ENCODE peak calls at places on chromosomes 6 and 20, in five cellular contexts. B is hypothalamus; K is NCI-H1436 treated with DMSO at 0.1 percent for 48 hours; S is stimulated activated CD4-positive, alpha-beta T cell treated with anti-CD3 and anti-CD28 coated beads, TNF-alpha, amount 100 ng/mL, for 1 hour; F is keratinocyte. I is an unnamed sample.

GRCh38 chr6:106692112-106692822 is 62.9 kb downstream of the QRSL1 start:
- DNase-seq in B (peak), F (no peak), K (no peak), S (no peak), I (no peak)

GRCh38 chr6:6972456-6972855 is 135.3 kb upstream of the RREB1 start:
- DNase-seq in K (no peak), S (no peak), F (peak), B (no peak), I (no peak)

GRCh38 chr6:2558098-2558770 is 192.5 kb downstream of the MYLK4 start:
- DNase-seq in S (no peak), K (no peak), F (no peak), B (no peak), I (no peak)

GRCh38 chr6:7124631-7125030 is 16.9 kb downstream of the RREB1 start:
- DNase-seq in F (no peak), K (no peak), B (no peak), S (no peak), I (no peak)

GRCh38 chr20:61173966-61174725 is 77.9 kb upstream of the CDH4 start:
- DNase-seq in K (no peak), B (no peak), S (no peak), F (peak), I (no peak)

GRCh38 chr6:87722831-87723726 is 21.0 kb upstream of the AKIRIN2 start:
- DNase-seq in S (no peak), F (peak), B (peak), K (no peak), I (no peak)

GRCh38 chr6:112710710-112711109 is 363.6 kb downstream of the RFPL4B start:
- DNase-seq in K (no peak), F (no peak), B (no peak), S (no peak), I (no peak)

GRCh38 chr6:56690519-56691200 is 48.0 kb upstream of the DST start:
- DNase-seq in K (no peak), S (no peak), F (no peak), B (no peak), I (no peak)

GRCh38 chr20:61527626-61528025 is 275.6 kb downstream of the CDH4 start:
- DNase-seq in S (no peak), F (no peak), K (no peak), B (no peak), I (no peak)

GRCh38 chr6:167787896-167788530 is 38.7 kb upstream of the AFDN start:
- DNase-seq in K (no peak), S (no peak), B (no peak), F (no peak), I (no peak)

GRCh38 chr6:14713008-14713452 is 532.8 kb upstream of the JARID2 start:
- DNase-seq in S (no peak), B (no peak), F (peak), K (no peak), I (no peak)